ENCODE peak calls at places on chromosomes 7 and 10, in nine cellular contexts. W is fibroblast of lung; H is body of pancreas; L is RWPE1; Z is CD8-positive, alpha-beta T cell; X is progenitor cell of endocrine pancreas; D is MCF 10A; A is upper lobe of right lung; F is D721Med. E is an unnamed sample.

GRCh38 chr7:4189151-4189570 is 492.9 kb upstream of the FOXK1 start:
- DNase-seq in F (no peak), D (peak), H (peak), A (no peak), W (peak), X (no peak), Z (no peak), L (peak), E (no peak)

GRCh38 chr7:158966780-158967390 is 110.5 kb downstream of the DYNC2I1 start:
- DNase-seq in A (no peak), L (no peak), W (no peak), Z (no peak), D (no peak), F (no peak), H (no peak), X (no peak), E (no peak)

GRCh38 chr10:103622935-103623574 is 129.6 kb downstream of the NEURL1 start:
- DNase-seq in X (no peak), A (no peak), Z (no peak), L (no peak), F (no peak), D (no peak), H (no peak), W (no peak), E (no peak)

GRCh38 chr7:74271742-74272141 is 17.5 kb upstream of the CLIP2 start:
- DNase-seq in D (no peak), A (no peak), X (no peak), F (no peak), Z (no peak), W (no peak), H (no peak), L (no peak), E (no peak)

GRCh38 chr7:128710391-128710930 is 28.7 kb upstream of the CALU start:
- DNase-seq in H (no peak), F (no peak), L (no peak), D (peak), X (no peak), A (no peak), W (no peak), Z (no peak), E (no peak)

GRCh38 chr7:127791790-127792189 is 139.8 kb downstream of the SND1 start:
- DNase-seq in X (no peak), W (peak), H (no peak), A (no peak), L (no peak), F (no peak), Z (no peak), D (peak), E (no peak)

GRCh38 chr10:75350791-75351190 is 50.8 kb downstream of the ZNF503 start:
- DNase-seq in X (no peak), H (no peak), F (no peak), A (no peak), W (peak), D (peak), Z (no peak), L (peak), E (no peak)

GRCh38 chr10:3978762-3979161 is 193.8 kb upstream of the KLF6 start:
- DNase-seq in X (no peak), H (no peak), D (peak), W (no peak), Z (no peak), F (no peak), A (no peak), L (no peak), E (no peak)

GRCh38 chr7:135490783-135491182 is 19.1 kb downstream of the CNOT4 start:
- DNase-seq in Z (no peak), A (no peak), X (no peak), H (peak), F (no peak), L (no peak), D (peak), W (peak), E (no peak)

GRCh38 chr7:124263232-124263827 is 230.5 kb upstream of the TMEM229A start:
- DNase-seq in L (no peak), Z (no peak), D (peak), X (no peak), W (no peak), H (no peak), F (no peak), A (no peak), E (peak)

GRCh38 chr7:108138911-108139310 is 8.8 kb upstream of the LAMB4 start:
- DNase-seq in F (no peak), Z (no peak), L (no peak), X (no peak), H (no peak), A (no peak), W (peak), D (no peak), E (no peak)

GRCh38 chr7:23486002-23486773 is 15.9 kb upstream of the IGF2BP3 start:
- DNase-seq in D (no peak), W (no peak), L (no peak), H (no peak), Z (no peak), F (no peak), A (no peak), X (no peak), E (no peak)

GRCh38 chr7:111708072-111708471 is 145.8 kb upstream of the IMMP2L start:
- DNase-seq in D (no peak), H (no peak), L (no peak), A (no peak), Z (no peak), X (no peak), F (no peak), W (no peak), E (no peak)

GRCh38 chr7:41702635-41703371 is at the start of gene INHBA:
- DNase-seq in H (no peak), A (no peak), X (no peak), L (peak), W (peak), F (no peak), D (peak), Z (no peak), E (no peak)

GRCh38 chr10:44830022-44830421 is 81.1 kb upstream of the TMEM72 start:
- DNase-seq in X (no peak), W (peak), H (no peak), Z (no peak), L (no peak), F (no peak), D (no peak), A (no peak), E (no peak)

GRCh38 chr7:105402221-105403095 is 13.7 kb upstream of the SRPK2 start:
- DNase-seq in W (peak), D (no peak), X (no peak), L (no peak), A (no peak), Z (no peak), H (no peak), F (no peak), E (no peak)

GRCh38 chr10:13517675-13518074 is 11.1 kb downstream of the BEND7 start:
- DNase-seq in F (no peak), Z (no peak), X (no peak), D (no peak), A (no peak), L (no peak), W (no peak), H (no peak), E (no peak)

GRCh38 chr7:134845461-134845860 is 66.0 kb downstream of the CALD1 start:
- DNase-seq in F (no peak), Z (no peak), D (peak), X (no peak), H (peak), A (no peak), L (peak), W (no peak), E (peak)

GRCh38 chr7:140667476-140667875 is 5.3 kb upstream of the ADCK2 start:
- DNase-seq in W (no peak), X (no peak), Z (no peak), L (no peak), H (no peak), A (no peak), D (no peak), F (no peak), E (no peak)
- TF ChIP-seq CTCF in W (no peak), X (no peak), Z (no peak), L (no peak), H (no peak), A (no peak), D (no peak), F (no peak), E (no peak)

DNA sequence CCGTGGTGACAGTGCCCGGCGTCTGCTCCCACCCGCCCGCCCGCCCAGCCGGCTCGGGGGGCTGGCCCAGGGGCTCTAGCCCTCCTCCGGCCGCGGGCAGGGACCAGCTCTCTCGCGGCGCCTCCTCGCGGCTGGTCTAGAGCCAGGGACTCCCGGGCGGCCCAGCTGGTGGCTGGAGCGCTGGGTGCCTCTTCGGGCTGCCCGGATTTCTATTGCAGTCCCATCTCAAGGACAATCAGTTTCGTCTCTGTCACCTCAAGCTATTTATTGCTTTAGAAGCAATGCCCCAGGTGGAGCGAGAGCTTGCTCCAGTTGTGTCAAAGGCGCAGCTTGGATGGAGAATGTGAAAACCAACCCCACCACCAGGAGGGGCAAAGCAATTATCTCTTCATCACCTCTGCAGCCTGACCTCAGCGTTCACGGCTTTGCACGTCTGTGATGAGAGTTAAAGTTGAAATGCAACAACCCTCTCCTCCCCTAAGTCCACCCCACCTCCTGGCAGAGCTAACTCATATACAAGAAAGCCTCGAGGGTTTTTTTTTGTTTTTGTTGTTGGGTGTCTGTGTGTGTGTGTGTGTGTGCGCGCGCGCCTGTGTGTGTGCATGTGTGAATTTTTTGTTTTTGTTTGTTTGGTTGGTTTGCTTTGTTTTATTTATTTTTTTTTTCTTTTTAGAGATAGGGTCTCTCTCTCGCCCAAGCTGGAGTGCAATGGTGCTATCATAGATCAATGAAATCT is at the start of gene ITGA8:
- DNase-seq in Z (no peak), X (no peak), F (no peak), H (no peak), L (no peak), A (peak), D (no peak), W (no peak), E (peak)
- TF ChIP-seq CTCF in Z (no peak), X (peak), F (peak), H (no peak), L (no peak), A (peak), D (no peak), W (peak), E (peak)

GRCh38 chr7:6160191-6160623 is 112.2 kb downstream of the CYTH3 start:
- DNase-seq in H (peak), F (peak), A (peak), L (peak), Z (no peak), W (peak), D (peak), X (peak), E (no peak)
- TF ChIP-seq CTCF in H (peak), F (peak), A (peak), L (peak), Z (no peak), W (peak), D (peak), X (peak), E (peak)

GRCh38 chr7:17472518-17472917 is 174.1 kb downstream of the AHR start:
- DNase-seq in L (no peak), F (no peak), D (no peak), Z (no peak), W (no peak), H (no peak), A (no peak), X (no peak), E (no peak)

GRCh38 chr7:17472939-17473338 is 174.5 kb downstream of the AHR start:
- DNase-seq in X (no peak), W (no peak), F (no peak), D (no peak), L (no peak), A (no peak), H (no peak), Z (no peak), E (peak)

GRCh38 chr7:17477182-17477581 is 178.7 kb downstream of the AHR start:
- DNase-seq in Z (no peak), X (no peak), F (no peak), L (no peak), H (no peak), D (no peak), A (no peak), W (no peak), E (no peak)

GRCh38 chr7:17474724-17475344 is 176.4 kb downstream of the AHR start:
- DNase-seq in D (peak), A (no peak), L (no peak), Z (no peak), X (no peak), H (no peak), W (no peak), F (no peak), E (no peak)
- TF ChIP-seq CTCF in D (peak), A (no peak), L (no peak), Z (no peak), X (peak), H (no peak), W (peak), F (no peak), E (peak)

GRCh38 chr10:55351431-55351830 is 550.4 kb upstream of the PCDH15 start:
- DNase-seq in H (no peak), Z (no peak), F (no peak), L (no peak), W (no peak), A (no peak), X (no peak), D (no peak), E (no peak)

GRCh38 chr10:55348534-55348933 is 547.5 kb upstream of the PCDH15 start:
- DNase-seq in H (no peak), Z (no peak), W (no peak), D (no peak), A (no peak), X (no peak), L (no peak), F (no peak), E (no peak)
- TF ChIP-seq CTCF in H (no peak), Z (no peak), W (no peak), D (no peak), A (no peak), X (no peak), L (no peak), F (no peak), E (no peak)

GRCh38 chr10:131578472-131578970 is 267.0 kb upstream of the TCERG1L start:
- DNase-seq in L (no peak), A (peak), X (no peak), F (no peak), H (no peak), D (no peak), Z (no peak), W (no peak), E (no peak)

GRCh38 chr10:131577786-131578471 is 266.4 kb upstream of the TCERG1L start:
- DNase-seq in F (no peak), Z (no peak), W (no peak), D (no peak), L (no peak), X (no peak), A (peak), H (no peak), E (no peak)

GRCh38 chr10:131580674-131581073 is 269.2 kb upstream of the TCERG1L start:
- DNase-seq in H (no peak), A (no peak), X (no peak), Z (no peak), L (no peak), D (no peak), W (no peak), F (no peak), E (no peak)

GRCh38 chr10:131580076-131580652 is 268.6 kb upstream of the TCERG1L start:
- DNase-seq in A (peak), L (no peak), F (no peak), X (no peak), H (no peak), Z (no peak), D (no peak), W (no peak), E (no peak)

DNA sequence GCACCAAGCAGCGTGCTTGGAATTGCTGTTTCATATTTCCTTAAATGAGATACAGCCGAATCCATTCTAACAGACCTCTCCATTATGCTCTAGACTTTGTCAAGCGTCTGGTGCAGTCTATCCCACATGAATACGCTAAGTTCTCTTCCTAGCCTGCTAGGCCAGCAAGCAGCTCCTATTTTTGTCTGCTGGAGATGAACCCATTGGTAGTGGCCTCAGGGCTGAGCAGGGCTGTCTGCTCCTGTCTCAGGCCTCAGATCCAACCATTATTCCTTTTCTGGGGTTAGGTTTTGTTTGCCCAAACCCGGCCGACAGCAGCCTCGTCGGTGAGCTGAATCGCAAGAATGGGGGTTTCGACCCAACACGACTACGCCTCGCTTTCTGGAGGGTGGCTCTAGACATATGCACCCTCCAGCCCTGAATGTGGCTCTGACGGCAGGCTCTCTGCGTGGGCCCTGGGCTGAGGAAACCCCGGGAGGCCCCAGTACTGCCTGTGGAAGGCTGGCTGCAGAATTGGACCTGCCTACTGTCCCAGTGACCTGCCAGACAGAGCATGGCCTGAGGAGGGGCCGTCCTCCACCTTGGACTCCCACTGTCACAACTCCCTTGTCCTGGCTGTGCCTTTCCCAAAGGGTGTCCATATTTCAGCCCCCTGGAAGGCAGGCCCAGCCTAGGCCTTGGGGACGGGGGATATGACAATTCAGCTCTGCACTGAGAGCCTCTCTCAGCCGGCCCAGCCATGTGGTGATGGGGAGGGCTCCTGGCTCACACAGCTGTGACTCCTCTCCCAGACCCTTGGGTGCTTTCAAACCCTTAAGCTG is 267.9 kb upstream of the TCERG1L start:
- DNase-seq in H (no peak), F (no peak), W (no peak), A (peak), L (no peak), D (no peak), X (no peak), Z (no peak), E (no peak)
- TF ChIP-seq CTCF in H (no peak), F (no peak), W (no peak), A (no peak), L (no peak), D (no peak), X (no peak), Z (no peak), E (no peak)

GRCh38 chr7:6430271-6430940 is 17.3 kb downstream of the DAGLB start:
- DNase-seq in D (no peak), L (no peak), Z (no peak), W (peak), A (no peak), X (no peak), H (no peak), F (no peak), E (no peak)
- TF ChIP-seq CTCF in D (peak), L (no peak), Z (no peak), W (peak), A (no peak), X (peak), H (no peak), F (no peak), E (peak)

DNA sequence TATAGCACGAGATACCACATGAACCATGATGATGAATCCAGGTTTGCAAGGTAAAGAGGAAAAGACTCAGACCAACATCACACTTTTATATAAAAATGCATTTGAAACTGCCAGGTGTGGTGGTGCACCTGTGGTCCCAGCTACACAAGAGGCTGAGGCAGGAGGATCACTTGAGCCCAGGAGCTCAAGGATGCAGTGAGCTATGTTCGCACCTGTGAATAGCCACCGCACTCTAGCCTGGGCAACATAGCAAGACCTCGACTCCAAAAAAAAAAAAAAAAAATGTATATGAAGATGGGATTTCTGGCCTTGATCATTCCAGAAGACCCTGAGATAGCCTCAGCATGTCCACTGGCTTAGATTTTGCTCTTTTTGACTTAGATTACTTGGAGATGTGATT is 161.6 kb downstream of the PARD3 start:
- DNase-seq in L (no peak), W (no peak), X (no peak), Z (no peak), A (no peak), D (no peak), F (no peak), H (no peak), E (no peak)
- TF ChIP-seq CTCF in L (no peak), W (no peak), X (no peak), Z (no peak), A (no peak), D (no peak), F (no peak), H (no peak), E (no peak)

GRCh38 chr7:157876469-157877285 is 539.9 kb downstream of the DNAJB6 start:
- DNase-seq in W (no peak), A (no peak), Z (no peak), X (no peak), L (no peak), H (no peak), D (no peak), F (no peak), E (no peak)
- TF ChIP-seq CTCF in W (no peak), A (peak), Z (no peak), X (peak), L (no peak), H (no peak), D (no peak), F (no peak), E (no peak)

GRCh38 chr7:2376351-2377154 is 21.9 kb downstream of the EIF3B start:
- DNase-seq in F (no peak), X (no peak), D (no peak), Z (no peak), W (no peak), L (no peak), H (peak), A (no peak), E (no peak)
- TF ChIP-seq CTCF in F (no peak), X (no peak), D (no peak), Z (no peak), W (no peak), L (no peak), H (no peak), A (no peak), E (no peak)

E was measured in GM13977.